ENCODE peak calls at places on chromosomes 3 and 15, in nine cellular contexts. X, T, C, K, I, F, P, Y and H are unnamed samples.

GRCh38 chr3:69426905-69427304 is 41.0 kb upstream of the FRMD4B start:
- DNase-seq in X (no peak), T (no peak), C (no peak), K (no peak), I (no peak), F (no peak), P (no peak), Y (no peak), H (no peak)

GRCh38 chr15:49135893-49136292 is 19.5 kb downstream of the COPS2 start:
- DNase-seq in X (no peak), T (no peak), C (no peak), K (peak), I (no peak), F (no peak), P (no peak), Y (no peak), H (no peak)

GRCh38 chr3:31695280-31696008 is 162.7 kb downstream of the STT3B start:
- DNase-seq in X (no peak), T (no peak), C (no peak), K (peak), I (no peak), F (no peak), P (no peak), Y (peak), H (no peak)

GRCh38 chr3:49701388-49702077 is 12.2 kb downstream of the RNF123 start:
- DNase-seq in X (no peak), T (no peak), C (peak), K (no peak), I (no peak), F (no peak), P (no peak), Y (no peak), H (no peak)

GRCh38 chr3:106337116-106337515 is 468.3 kb upstream of the CBLB start:
- DNase-seq in X (no peak), T (no peak), C (no peak), K (no peak), I (no peak), F (no peak), P (no peak), Y (no peak), H (no peak)

GRCh38 chr3:51024121-51024520 is 349.4 kb downstream of the DOCK3 start:
- DNase-seq in X (no peak), T (no peak), C (no peak), K (no peak), I (no peak), F (no peak), P (no peak), Y (no peak), H (no peak)

GRCh38 chr3:78970656-78971055 is 797.1 kb downstream of the ROBO1 start:
- DNase-seq in X (no peak), T (no peak), C (no peak), K (no peak), I (no peak), F (no peak), P (no peak), Y (no peak), H (no peak)

GRCh38 chr15:39125904-39126303 is 455.0 kb upstream of the THBS1 start:
- DNase-seq in X (no peak), T (no peak), C (no peak), K (peak), I (no peak), F (no peak), P (no peak), Y (peak), H (no peak)

GRCh38 chr15:94844533-94845390 is 613.4 kb downstream of the MCTP2 start:
- DNase-seq in X (peak), T (peak), C (peak), K (peak), I (peak), F (peak), P (peak), Y (peak), H (no peak)

GRCh38 chr15:76576526-76577279 is 240.1 kb downstream of the ISL2 start:
- DNase-seq in X (peak), T (peak), C (no peak), K (peak), I (peak), F (peak), P (peak), Y (peak), H (peak)

GRCh38 chr3:73766599-73767378 is 142.0 kb upstream of the PDZRN3 start:
- DNase-seq in X (no peak), T (peak), C (no peak), K (no peak), I (no peak), F (no peak), P (peak), Y (no peak), H (no peak)

GRCh38 chr3:62559831-62560445 is 186.6 kb upstream of the FEZF2 start:
- DNase-seq in X (no peak), T (no peak), C (no peak), K (peak), I (no peak), F (no peak), P (no peak), Y (no peak), H (no peak)

GRCh38 chr3:14234197-14235002 is 55.8 kb downstream of the LSM3 start:
- DNase-seq in X (no peak), T (no peak), C (no peak), K (no peak), I (peak), F (no peak), P (peak), Y (peak), H (peak)

GRCh38 chr15:63212050-63212973 is 22.9 kb downstream of the RAB8B start:
- DNase-seq in X (no peak), T (no peak), C (no peak), K (no peak), I (no peak), F (no peak), P (no peak), Y (no peak), H (no peak)

GRCh38 chr3:30714104-30714503 is 107.7 kb downstream of the TGFBR2 start:
- DNase-seq in X (no peak), T (no peak), C (no peak), K (no peak), I (no peak), F (no peak), P (no peak), Y (no peak), H (no peak)

GRCh38 chr3:30864158-30864557 is 30.3 kb downstream of the GADL1 start:
- DNase-seq in X (no peak), T (no peak), C (no peak), K (no peak), I (no peak), F (no peak), P (no peak), Y (no peak), H (no peak)

GRCh38 chr3:30188713-30189112 is 417.7 kb upstream of the TGFBR2 start:
- DNase-seq in X (no peak), T (no peak), C (no peak), K (no peak), I (peak), F (no peak), P (peak), Y (no peak), H (no peak)

GRCh38 chr3:131444180-131444579 is 58.6 kb downstream of the MRPL3 start:
- DNase-seq in X (no peak), T (no peak), C (no peak), K (no peak), I (no peak), F (no peak), P (no peak), Y (no peak), H (no peak)

GRCh38 chr3:100277255-100277800 is 16.5 kb downstream of the TBC1D23 start:
- DNase-seq in X (no peak), T (no peak), C (no peak), K (no peak), I (no peak), F (no peak), P (no peak), Y (no peak), H (no peak)

GRCh38 chr15:60381148-60381788 is 16.5 kb downstream of the ANXA2 start:
- DNase-seq in X (no peak), T (no peak), C (no peak), K (peak), I (no peak), F (no peak), P (no peak), Y (no peak), H (no peak)

GRCh38 chr3:32451049-32451659 is 51.5 kb downstream of the CMTM6 start:
- DNase-seq in X (no peak), T (no peak), C (no peak), K (no peak), I (no peak), F (no peak), P (no peak), Y (no peak), H (peak)

GRCh38 chr15:35657679-35658201 is 111.8 kb upstream of the DPH6 start:
- DNase-seq in X (no peak), T (no peak), C (no peak), K (no peak), I (no peak), F (no peak), P (no peak), Y (no peak), H (no peak)

GRCh38 chr3:195079636-195080035 is 191.3 kb downstream of the XXYLT1 start:
- DNase-seq in X (no peak), T (no peak), C (no peak), K (no peak), I (no peak), F (peak), P (no peak), Y (no peak), H (no peak)

GRCh38 chr3:122940628-122941086 is 86.9 kb downstream of the SEMA5B start:
- DNase-seq in X (peak), T (peak), C (peak), K (no peak), I (peak), F (no peak), P (no peak), Y (no peak), H (no peak)

GRCh38 chr3:52289338-52289746 is 1.7 kb downstream of the GLYCTK start:
- DNase-seq in X (peak), T (peak), C (no peak), K (no peak), I (no peak), F (no peak), P (peak), Y (peak), H (no peak)

GRCh38 chr3:43872301-43872700 is 181.6 kb downstream of the ABHD5 start:
- DNase-seq in X (no peak), T (no peak), C (no peak), K (peak), I (no peak), F (no peak), P (no peak), Y (no peak), H (peak)

GRCh38 chr3:151835751-151836550 is 22.0 kb downstream of the AADAC start:
- DNase-seq in X (no peak), T (no peak), C (no peak), K (peak), I (no peak), F (no peak), P (no peak), Y (no peak), H (no peak)

GRCh38 chr3:105033081-105033480 is 333.6 kb upstream of the ALCAM start:
- DNase-seq in X (no peak), T (no peak), C (no peak), K (no peak), I (no peak), F (no peak), P (no peak), Y (no peak), H (no peak)

GRCh38 chr15:43749690-43750345 is 3.6 kb downstream of the PDIA3 start:
- DNase-seq in X (no peak), T (no peak), C (no peak), K (no peak), I (no peak), F (peak), P (no peak), Y (no peak), H (no peak)

GRCh38 chr3:58532794-58533220 is 4.2 kb downstream of the ACOX2 start:
- DNase-seq in X (peak), T (peak), C (peak), K (peak), I (peak), F (peak), P (peak), Y (peak), H (no peak)

GRCh38 chr3:55826731-55827496 is 339.8 kb upstream of the WNT5A start:
- DNase-seq in X (no peak), T (no peak), C (no peak), K (no peak), I (no peak), F (no peak), P (no peak), Y (no peak), H (no peak)

GRCh38 chr3:166455724-166456123 is 618.5 kb upstream of the BCHE start:
- DNase-seq in X (no peak), T (no peak), C (no peak), K (peak), I (no peak), F (no peak), P (no peak), Y (no peak), H (no peak)

GRCh38 chr3:118810499-118811035 is 224.1 kb downstream of the IGSF11 start:
- DNase-seq in X (no peak), T (no peak), C (no peak), K (no peak), I (no peak), F (no peak), P (no peak), Y (no peak), H (no peak)

GRCh38 chr3:196694202-196694638 is 17.8 kb downstream of the CEP19 start:
- DNase-seq in X (no peak), T (no peak), C (no peak), K (peak), I (no peak), F (no peak), P (no peak), Y (no peak), H (no peak)

GRCh38 chr3:3160826-3161225 is 18.7 kb downstream of the CRBN start:
- DNase-seq in X (no peak), T (no peak), C (no peak), K (no peak), I (no peak), F (no peak), P (no peak), Y (no peak), H (no peak)

GRCh38 chr3:83039422-83039821 is 1278.0 kb upstream of the GBE1 start:
- DNase-seq in X (no peak), T (no peak), C (no peak), K (no peak), I (no peak), F (no peak), P (no peak), Y (no peak), H (no peak)

DNA sequence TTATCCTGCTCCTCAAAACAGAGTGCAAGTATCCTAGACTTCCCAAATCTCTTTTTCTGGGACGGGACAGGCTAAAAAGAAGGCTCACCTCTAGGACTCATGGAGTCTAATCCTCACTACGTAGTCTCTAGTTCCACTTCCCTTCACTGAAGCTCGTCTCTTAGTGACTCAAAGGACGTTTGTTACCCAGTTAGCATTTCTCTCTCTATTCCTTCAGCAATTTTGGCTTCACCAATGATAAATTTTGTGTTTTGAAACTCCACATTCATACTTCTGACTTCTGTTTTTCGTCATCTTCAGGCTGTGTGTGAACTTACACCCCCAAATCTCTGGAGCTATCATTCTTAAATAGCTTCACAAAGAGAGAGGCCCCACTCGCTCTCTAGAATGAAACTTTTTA is 627.1 kb downstream of the NAALADL2 start:
- DNase-seq in X (no peak), T (no peak), C (no peak), K (no peak), I (no peak), F (no peak), P (no peak), Y (no peak), H (no peak)
- H3K4me3 ChIP-seq in X (no peak), T (no peak), C (no peak), K (no peak), I (no peak), F (no peak), P (no peak), Y (no peak), H (no peak)

GRCh38 chr3:147215660-147216059 is 190.7 kb downstream of the ZIC4 start:
- DNase-seq in X (no peak), T (no peak), C (no peak), K (no peak), I (no peak), F (no peak), P (no peak), Y (no peak), H (no peak)
- TF ChIP-seq POLR2A in X (no peak), T (no peak), C (no peak), K (no peak), I (no peak), F (no peak), P (no peak), Y (no peak), H (no peak)

GRCh38 chr3:132661120-132661519 is 991 bp downstream of the UBA5 start:
- DNase-seq in X (no peak), T (no peak), C (no peak), K (no peak), I (no peak), F (no peak), P (no peak), Y (no peak), H (no peak)
- H3K27ac ChIP-seq in X (no peak), T (peak), C (peak), K (peak), I (peak), F (peak), P (peak), Y (peak), H (peak)

GRCh38 chr3:113210608-113211369 is 568 bp upstream of the BOC start:
- DNase-seq in X (peak), T (peak), C (no peak), K (no peak), I (no peak), F (no peak), P (no peak), Y (no peak), H (no peak)

GRCh38 chr3:113211370-113212154 is at the start of gene BOC:
- DNase-seq in X (peak), T (peak), C (peak), K (peak), I (peak), F (no peak), P (no peak), Y (no peak), H (no peak)

GRCh38 chr3:113212155-113212844 is 943 bp downstream of the BOC start:
- DNase-seq in X (peak), T (peak), C (no peak), K (peak), I (peak), F (no peak), P (no peak), Y (no peak), H (no peak)

GRCh38 chr3:113214227-113214626 is 2.9 kb downstream of the BOC start:
- DNase-seq in X (no peak), T (no peak), C (no peak), K (no peak), I (no peak), F (no peak), P (no peak), Y (no peak), H (no peak)

DNA sequence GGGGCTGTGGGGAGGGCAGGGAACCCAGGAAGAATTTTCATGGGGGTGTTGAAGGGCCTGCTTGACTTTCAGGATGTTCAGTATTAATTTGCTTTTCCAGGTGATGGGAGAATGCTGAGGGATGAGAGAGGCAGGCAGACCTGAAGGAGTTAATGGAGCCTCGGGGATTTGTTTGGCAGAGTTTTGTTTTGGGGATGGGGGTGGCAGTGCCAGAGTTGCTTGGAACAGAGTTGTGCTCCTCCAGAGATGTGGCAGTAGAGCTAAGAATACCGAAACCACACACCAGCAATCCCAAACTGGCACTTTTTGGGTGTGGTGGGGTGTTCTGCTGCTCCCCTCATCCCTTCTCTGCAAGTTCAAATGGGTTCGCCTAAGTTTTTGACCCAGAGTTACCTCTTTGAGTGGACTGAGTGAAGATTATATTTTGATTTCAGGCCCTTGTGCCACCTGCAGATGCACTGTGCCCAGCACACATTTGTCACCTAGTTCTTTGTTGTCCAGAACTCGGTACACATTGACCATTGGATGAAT is 1.6 kb downstream of the BOC start:
- DNase-seq in X (no peak), T (no peak), C (no peak), K (no peak), I (no peak), F (no peak), P (no peak), Y (no peak), H (no peak)
- H3K4me3 ChIP-seq in X (peak), T (peak), C (peak), K (peak), I (peak), F (no peak), P (peak), Y (peak), H (peak)

GRCh38 chr3:64341355-64341754 is 116.1 kb upstream of the PRICKLE2 start:
- DNase-seq in X (peak), T (no peak), C (no peak), K (no peak), I (peak), F (no peak), P (no peak), Y (no peak), H (no peak)
- TF ChIP-seq POLR2A in X (no peak), T (no peak), C (no peak), K (no peak), I (no peak), F (no peak), P (no peak), Y (no peak), H (no peak)

DNA sequence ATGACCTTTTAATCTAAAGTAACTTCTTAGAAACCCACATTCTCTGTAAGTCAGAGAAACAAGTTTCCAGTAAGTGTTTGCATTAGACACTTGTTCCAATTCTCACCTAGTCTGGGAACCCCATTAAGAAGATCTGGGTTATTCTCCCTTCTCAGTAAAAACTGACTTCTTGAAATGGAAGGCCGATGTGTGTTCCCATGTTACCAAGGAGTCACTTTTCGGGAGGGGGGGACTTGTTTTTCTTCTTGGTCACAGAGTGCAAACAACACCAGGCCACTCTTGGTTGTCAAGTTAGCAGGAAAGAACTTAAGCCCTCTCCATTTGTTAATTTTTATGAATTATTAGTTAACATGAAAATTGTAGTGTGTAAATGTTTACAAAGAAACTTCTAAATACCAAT is 55.6 kb downstream of the ITPR1 start:
- DNase-seq in X (no peak), T (no peak), C (no peak), K (no peak), I (no peak), F (no peak), P (no peak), Y (no peak), H (no peak)
- H3K27ac ChIP-seq in X (no peak), T (no peak), C (peak), K (no peak), I (no peak), F (no peak), P (no peak), Y (no peak), H (no peak)

DNA sequence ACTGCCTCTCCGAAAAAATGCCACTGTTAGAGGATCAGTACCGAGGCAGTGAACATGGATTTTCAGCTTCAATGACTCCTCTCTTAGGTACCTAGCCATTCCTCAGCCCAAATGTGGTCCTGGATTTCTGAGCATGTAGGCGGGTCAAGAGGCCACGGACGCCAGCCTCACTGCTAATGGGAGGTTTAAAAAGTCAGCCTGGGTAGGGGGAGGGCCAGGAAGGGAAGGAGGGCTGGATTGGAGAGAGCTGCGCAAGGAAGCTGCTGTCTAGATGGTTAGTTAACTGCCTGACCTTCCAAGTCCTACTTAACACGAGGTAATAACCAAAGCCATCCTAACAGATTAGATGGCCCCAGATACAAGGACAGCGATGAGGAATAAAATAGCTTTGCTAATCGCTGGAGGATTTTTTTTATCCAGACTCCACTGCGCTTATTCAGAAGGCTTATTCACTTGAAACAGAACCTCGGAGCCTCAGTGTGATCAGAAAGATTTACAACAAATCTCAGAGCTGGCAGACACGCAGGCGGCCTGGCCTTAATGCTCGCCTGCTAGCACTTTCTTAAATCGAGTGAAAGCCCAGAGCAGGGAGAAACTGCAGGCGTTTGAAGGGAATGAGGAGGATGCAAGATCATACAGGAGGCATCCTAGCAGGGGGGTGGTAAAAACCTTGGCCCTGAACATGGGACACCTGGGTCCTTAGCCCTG is 34.3 kb downstream of the TLE3 start:
- DNase-seq in X (peak), T (no peak), C (no peak), K (no peak), I (no peak), F (no peak), P (no peak), Y (no peak), H (no peak)
- H3K4me3 ChIP-seq in X (no peak), T (no peak), C (no peak), K (no peak), I (no peak), F (no peak), P (no peak), Y (no peak), H (no peak)